ENCODE peak calls at places on chromosome 4, in eight cellular contexts. One of them, this sample, is unnamed.

GRCh38 chr4:7861440-7861881 is 78.2 kb downstream of the AFAP1 start:
- DNase-seq in stimulated activated CD4-positive, alpha-beta T cell treated with anti-CD3 and anti-CD28 coated beads, Interleukin-15, amount 100 ng/mL, for 24 hours: no peak
- DNase-seq in COLO829: peak; percentile 3
- DNase-seq in EL: peak; percentile 98
- DNase-seq in AG08395: peak; percentile 76
- DNase-seq in stimulated activated naive CD8-positive, alpha-beta T cell treated with anti-CD3 and anti-CD28 coated beads, Interleukin-15, Interleukin-2, amounts not matched to agents 100 U/mL and 50 U/mL, for 24 hours: no peak
- DNase-seq in HCT116: no peak
- DNase-seq in colonic mucosa: no peak
- DNase-seq in this sample: peak; percentile 65

GRCh38 chr4:154018659-154019058 is 229.8 kb upstream of the SFRP2 start:
- DNase-seq in stimulated activated CD4-positive, alpha-beta T cell treated with anti-CD3 and anti-CD28 coated beads, Interleukin-15, amount 100 ng/mL, for 24 hours: peak; percentile 50
- DNase-seq in COLO829: no peak
- DNase-seq in EL: no peak
- DNase-seq in AG08395: no peak
- DNase-seq in stimulated activated naive CD8-positive, alpha-beta T cell treated with anti-CD3 and anti-CD28 coated beads, Interleukin-15, Interleukin-2, amounts not matched to agents 100 U/mL and 50 U/mL, for 24 hours: peak; percentile 50
- DNase-seq in HCT116: no peak
- DNase-seq in colonic mucosa: no peak
- DNase-seq in this sample: peak; percentile 3

GRCh38 chr4:27189683-27190082 is 329.0 kb downstream of the STIM2 start:
- DNase-seq in stimulated activated CD4-positive, alpha-beta T cell treated with anti-CD3 and anti-CD28 coated beads, Interleukin-15, amount 100 ng/mL, for 24 hours: no peak
- DNase-seq in COLO829: peak; percentile 23
- DNase-seq in EL: no peak
- DNase-seq in AG08395: no peak
- DNase-seq in stimulated activated naive CD8-positive, alpha-beta T cell treated with anti-CD3 and anti-CD28 coated beads, Interleukin-15, Interleukin-2, amounts not matched to agents 100 U/mL and 50 U/mL, for 24 hours: no peak
- DNase-seq in HCT116: no peak
- DNase-seq in colonic mucosa: no peak
- DNase-seq in this sample: no peak

GRCh38 chr4:102517753-102518152 is 16.6 kb downstream of the NFKB1 start:
- DNase-seq in stimulated activated CD4-positive, alpha-beta T cell treated with anti-CD3 and anti-CD28 coated beads, Interleukin-15, amount 100 ng/mL, for 24 hours: no peak
- DNase-seq in COLO829: no peak
- DNase-seq in EL: no peak
- DNase-seq in AG08395: no peak
- DNase-seq in stimulated activated naive CD8-positive, alpha-beta T cell treated with anti-CD3 and anti-CD28 coated beads, Interleukin-15, Interleukin-2, amounts not matched to agents 100 U/mL and 50 U/mL, for 24 hours: no peak
- DNase-seq in HCT116: no peak
- DNase-seq in colonic mucosa: no peak
- DNase-seq in this sample: no peak

GRCh38 chr4:87857789-87858188 is 25.0 kb downstream of the MEPE start:
- DNase-seq in stimulated activated CD4-positive, alpha-beta T cell treated with anti-CD3 and anti-CD28 coated beads, Interleukin-15, amount 100 ng/mL, for 24 hours: no peak
- DNase-seq in COLO829: no peak
- DNase-seq in EL: no peak
- DNase-seq in AG08395: no peak
- DNase-seq in stimulated activated naive CD8-positive, alpha-beta T cell treated with anti-CD3 and anti-CD28 coated beads, Interleukin-15, Interleukin-2, amounts not matched to agents 100 U/mL and 50 U/mL, for 24 hours: no peak
- DNase-seq in HCT116: no peak
- DNase-seq in colonic mucosa: no peak
- DNase-seq in this sample: no peak

GRCh38 chr4:18880850-18881249 is 859.3 kb upstream of the LCORL start:
- DNase-seq in stimulated activated CD4-positive, alpha-beta T cell treated with anti-CD3 and anti-CD28 coated beads, Interleukin-15, amount 100 ng/mL, for 24 hours: no peak
- DNase-seq in COLO829: no peak
- DNase-seq in EL: no peak
- DNase-seq in AG08395: no peak
- DNase-seq in stimulated activated naive CD8-positive, alpha-beta T cell treated with anti-CD3 and anti-CD28 coated beads, Interleukin-15, Interleukin-2, amounts not matched to agents 100 U/mL and 50 U/mL, for 24 hours: no peak
- DNase-seq in HCT116: no peak
- DNase-seq in colonic mucosa: no peak
- DNase-seq in this sample: no peak

GRCh38 chr4:26048378-26048882 is 134.4 kb downstream of the SMIM20 start:
- DNase-seq in stimulated activated CD4-positive, alpha-beta T cell treated with anti-CD3 and anti-CD28 coated beads, Interleukin-15, amount 100 ng/mL, for 24 hours: no peak
- DNase-seq in COLO829: no peak
- DNase-seq in EL: peak; percentile 93
- DNase-seq in AG08395: peak; percentile 95
- DNase-seq in stimulated activated naive CD8-positive, alpha-beta T cell treated with anti-CD3 and anti-CD28 coated beads, Interleukin-15, Interleukin-2, amounts not matched to agents 100 U/mL and 50 U/mL, for 24 hours: no peak
- DNase-seq in HCT116: no peak
- DNase-seq in colonic mucosa: peak; percentile 40
- DNase-seq in this sample: no peak

GRCh38 chr4:138592801-138593200 is 350.7 kb upstream of the SLC7A11 start:
- DNase-seq in stimulated activated CD4-positive, alpha-beta T cell treated with anti-CD3 and anti-CD28 coated beads, Interleukin-15, amount 100 ng/mL, for 24 hours: no peak
- DNase-seq in COLO829: no peak
- DNase-seq in EL: no peak
- DNase-seq in AG08395: no peak
- DNase-seq in stimulated activated naive CD8-positive, alpha-beta T cell treated with anti-CD3 and anti-CD28 coated beads, Interleukin-15, Interleukin-2, amounts not matched to agents 100 U/mL and 50 U/mL, for 24 hours: no peak
- DNase-seq in HCT116: no peak
- DNase-seq in colonic mucosa: no peak
- DNase-seq in this sample: no peak

GRCh38 chr4:98688416-98689290 is 30.2 kb upstream of the TSPAN5 start:
- DNase-seq in stimulated activated CD4-positive, alpha-beta T cell treated with anti-CD3 and anti-CD28 coated beads, Interleukin-15, amount 100 ng/mL, for 24 hours: peak; percentile 50
- DNase-seq in COLO829: no peak
- DNase-seq in EL: peak; percentile 89
- DNase-seq in AG08395: peak; percentile 52
- DNase-seq in stimulated activated naive CD8-positive, alpha-beta T cell treated with anti-CD3 and anti-CD28 coated beads, Interleukin-15, Interleukin-2, amounts not matched to agents 100 U/mL and 50 U/mL, for 24 hours: peak; percentile 21
- DNase-seq in HCT116: peak; percentile 60
- DNase-seq in colonic mucosa: no peak
- DNase-seq in this sample: no peak

GRCh38 chr4:138875886-138876608 is 139.5 kb upstream of the NOCT start:
- DNase-seq in stimulated activated CD4-positive, alpha-beta T cell treated with anti-CD3 and anti-CD28 coated beads, Interleukin-15, amount 100 ng/mL, for 24 hours: no peak
- DNase-seq in COLO829: no peak
- DNase-seq in EL: peak; percentile 92
- DNase-seq in AG08395: peak; percentile 86
- DNase-seq in stimulated activated naive CD8-positive, alpha-beta T cell treated with anti-CD3 and anti-CD28 coated beads, Interleukin-15, Interleukin-2, amounts not matched to agents 100 U/mL and 50 U/mL, for 24 hours: no peak
- DNase-seq in HCT116: peak; percentile 15
- DNase-seq in colonic mucosa: no peak
- DNase-seq in this sample: no peak

GRCh38 chr4:302381-302780 is 2.9 kb downstream of the ZNF732 start:
- DNase-seq in stimulated activated CD4-positive, alpha-beta T cell treated with anti-CD3 and anti-CD28 coated beads, Interleukin-15, amount 100 ng/mL, for 24 hours: no peak
- DNase-seq in COLO829: no peak
- DNase-seq in EL: no peak
- DNase-seq in AG08395: no peak
- DNase-seq in stimulated activated naive CD8-positive, alpha-beta T cell treated with anti-CD3 and anti-CD28 coated beads, Interleukin-15, Interleukin-2, amounts not matched to agents 100 U/mL and 50 U/mL, for 24 hours: no peak
- DNase-seq in HCT116: no peak
- DNase-seq in colonic mucosa: no peak
- DNase-seq in this sample: no peak

GRCh38 chr4:12966741-12967140 is 517.4 kb downstream of the RAB28 start:
- DNase-seq in stimulated activated CD4-positive, alpha-beta T cell treated with anti-CD3 and anti-CD28 coated beads, Interleukin-15, amount 100 ng/mL, for 24 hours: no peak
- DNase-seq in COLO829: no peak
- DNase-seq in EL: no peak
- DNase-seq in AG08395: no peak
- DNase-seq in stimulated activated naive CD8-positive, alpha-beta T cell treated with anti-CD3 and anti-CD28 coated beads, Interleukin-15, Interleukin-2, amounts not matched to agents 100 U/mL and 50 U/mL, for 24 hours: no peak
- DNase-seq in HCT116: no peak
- DNase-seq in colonic mucosa: no peak
- DNase-seq in this sample: no peak

GRCh38 chr4:1365271-1366178 is 18.5 kb downstream of the UVSSA start:
- DNase-seq in stimulated activated CD4-positive, alpha-beta T cell treated with anti-CD3 and anti-CD28 coated beads, Interleukin-15, amount 100 ng/mL, for 24 hours: no peak
- DNase-seq in COLO829: no peak
- DNase-seq in EL: no peak
- DNase-seq in AG08395: no peak
- DNase-seq in stimulated activated naive CD8-positive, alpha-beta T cell treated with anti-CD3 and anti-CD28 coated beads, Interleukin-15, Interleukin-2, amounts not matched to agents 100 U/mL and 50 U/mL, for 24 hours: no peak
- DNase-seq in HCT116: no peak
- DNase-seq in colonic mucosa: no peak
- DNase-seq in this sample: peak; percentile 66

GRCh38 chr4:110085131-110085530 is 113.3 kb downstream of the ELOVL6 start:
- DNase-seq in stimulated activated CD4-positive, alpha-beta T cell treated with anti-CD3 and anti-CD28 coated beads, Interleukin-15, amount 100 ng/mL, for 24 hours: peak; percentile 8
- DNase-seq in COLO829: no peak
- DNase-seq in EL: peak; percentile 26
- DNase-seq in AG08395: no peak
- DNase-seq in stimulated activated naive CD8-positive, alpha-beta T cell treated with anti-CD3 and anti-CD28 coated beads, Interleukin-15, Interleukin-2, amounts not matched to agents 100 U/mL and 50 U/mL, for 24 hours: no peak
- DNase-seq in HCT116: no peak
- DNase-seq in colonic mucosa: peak; percentile 93
- DNase-seq in this sample: no peak

This sample was measured in Caco-2.